ENCODE peak calls at places on chromosomes 13 and 19, in nine cellular contexts. P is tibial nerve, V is foreskin fibroblast, R is astrocyte of the cerebellum, T is epithelial cell of proximal tubule, D is uterus, I is neural progenitor cell, L is adrenal gland, N is PC-3. K is an unnamed sample.

GRCh38 chr19:47225746-47226425 is 5.1 kb downstream of the BBC3 start:
- DNase-seq in V (peak), P (peak), I (peak), N (peak), T (no peak), L (peak), D (peak), R (peak), K (no peak)

GRCh38 chr19:10141973-10142372 is 22.3 kb upstream of the EIF3G start:
- DNase-seq in N (no peak), V (no peak), D (no peak), R (no peak), I (no peak), T (no peak), L (no peak), P (no peak), K (no peak)

GRCh38 chr13:77896536-77896935 is 22.1 kb downstream of the EDNRB start:
- DNase-seq in L (peak), P (peak), D (peak), T (no peak), R (no peak), V (no peak), N (peak), I (no peak), K (no peak)

GRCh38 chr13:79901336-79901735 is 420.4 kb downstream of the NDFIP2 start:
- DNase-seq in P (no peak), V (peak), I (peak), T (no peak), L (no peak), D (no peak), N (no peak), R (no peak), K (no peak)

GRCh38 chr13:51584731-51585191 is 499 bp downstream of the WDFY2 start:
- DNase-seq in I (peak), R (no peak), V (peak), P (peak), N (peak), L (peak), T (no peak), D (no peak), K (no peak)

GRCh38 chr13:96036515-96036914 is 16.7 kb downstream of the UGGT2 start:
- DNase-seq in T (no peak), I (no peak), N (peak), V (no peak), P (no peak), L (no peak), D (no peak), R (no peak), K (no peak)

GRCh38 chr19:43362179-43362578 is 8.7 kb downstream of the CD177 start:
- DNase-seq in R (no peak), P (peak), N (no peak), V (peak), T (no peak), L (no peak), I (no peak), D (no peak), K (no peak)

GRCh38 chr19:6979341-6979740 is 41.9 kb downstream of the MBD3L2B start:
- DNase-seq in T (no peak), N (no peak), D (no peak), L (no peak), I (no peak), R (no peak), P (no peak), V (no peak), K (no peak)

GRCh38 chr19:38977445-38978314 is 2.1 kb upstream of the FBXO17 start:
- DNase-seq in I (no peak), V (peak), T (no peak), P (no peak), R (no peak), N (no peak), D (no peak), L (no peak), K (no peak)

GRCh38 chr19:34179066-34179465 is 6.8 kb downstream of the LSM14A start:
- DNase-seq in I (no peak), L (no peak), D (no peak), V (no peak), R (no peak), T (no peak), P (no peak), N (no peak), K (no peak)

GRCh38 chr19:35331551-35332214 is 2.7 kb downstream of the CD22 start:
- DNase-seq in N (no peak), T (no peak), I (no peak), V (no peak), P (no peak), R (no peak), L (no peak), D (no peak), K (no peak)

GRCh38 chr19:50311723-50312635 is 17.2 kb downstream of the KCNC3 start:
- DNase-seq in N (peak), P (no peak), D (no peak), I (peak), R (no peak), L (no peak), T (no peak), V (no peak), K (no peak)

GRCh38 chr19:50312967-50313811 is 16.0 kb downstream of the KCNC3 start:
- DNase-seq in I (no peak), V (no peak), N (no peak), D (no peak), L (no peak), P (no peak), R (no peak), T (no peak), K (no peak)

GRCh38 chr19:50308991-50309390 is 20.2 kb downstream of the KCNC3 start:
- DNase-seq in I (no peak), P (no peak), V (no peak), N (no peak), L (no peak), R (no peak), T (no peak), D (no peak), K (no peak)

GRCh38 chr19:50309396-50310125 is 19.6 kb downstream of the KCNC3 start:
- DNase-seq in P (no peak), R (no peak), T (no peak), N (no peak), L (no peak), D (no peak), I (no peak), V (no peak), K (no peak)

GRCh38 chr19:50310759-50311465 is 18.3 kb downstream of the KCNC3 start:
- DNase-seq in I (no peak), V (no peak), N (no peak), D (no peak), L (no peak), R (no peak), P (no peak), T (no peak), K (no peak)
- TF ChIP-seq CTCF in I (no peak), V (no peak), N (no peak), D (no peak), L (no peak), R (no peak), P (no peak), T (no peak), K (no peak)

DNA sequence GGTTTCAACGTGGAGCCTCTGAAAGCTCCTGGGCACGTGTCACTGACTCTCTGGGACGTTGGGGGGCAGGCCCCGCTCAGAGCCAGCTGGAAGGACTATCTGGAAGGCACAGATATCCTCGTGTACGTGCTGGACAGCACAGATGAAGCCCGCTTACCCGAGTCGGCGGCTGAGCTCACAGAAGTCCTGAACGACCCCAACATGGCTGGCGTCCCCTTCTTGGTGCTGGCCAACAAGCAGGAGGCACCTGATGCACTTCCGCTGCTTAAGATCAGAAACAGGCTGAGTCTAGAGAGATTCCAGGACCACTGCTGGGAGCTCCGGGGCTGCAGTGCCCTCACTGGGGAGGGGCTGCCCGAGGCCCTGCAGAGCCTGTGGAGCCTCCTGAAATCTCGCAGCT is 2.3 kb downstream of the ARL11 start:
- DNase-seq in N (no peak), V (no peak), I (no peak), P (no peak), R (no peak), D (no peak), L (no peak), T (no peak), K (no peak)
- H3K4me3 ChIP-seq in N (no peak), V (no peak), I (no peak), P (no peak), R (no peak), D (no peak), L (no peak), T (no peak), K (no peak)

GRCh38 chr19:51654783-51655182 is 8.2 kb upstream of the SIGLEC14 start:
- DNase-seq in R (no peak), V (no peak), D (no peak), L (no peak), T (no peak), N (no peak), P (no peak), I (no peak), K (no peak)
- TF ChIP-seq CTCF in R (no peak), V (no peak), D (no peak), L (no peak), T (no peak), N (no peak), P (no peak), I (no peak), K (no peak)

GRCh38 chr19:36837525-36837901 is 674 bp downstream of the ZNF790 start:
- DNase-seq in V (no peak), P (no peak), I (no peak), R (no peak), N (no peak), L (no peak), D (no peak), T (no peak), K (no peak)
- H3K4me3 ChIP-seq in V (peak), P (peak), I (peak), R (peak), N (peak), L (peak), D (peak), T (peak), K (peak)

GRCh38 chr19:52567921-52568320 is 2.2 kb upstream of the ZNF701 start:
- DNase-seq in V (no peak), P (no peak), R (no peak), T (no peak), L (no peak), D (no peak), N (no peak), I (no peak), K (no peak)
- TF ChIP-seq CTCF in V (no peak), P (no peak), R (no peak), T (no peak), L (no peak), D (no peak), N (no peak), I (no peak), K (no peak)

GRCh38 chr19:5915782-5916165 is 1.7 kb downstream of the CAPS start:
- DNase-seq in R (no peak), D (no peak), L (no peak), T (no peak), I (no peak), V (no peak), N (no peak), P (no peak), K (no peak)
- H3K4me3 ChIP-seq in R (no peak), D (no peak), L (no peak), T (no peak), I (no peak), V (no peak), N (peak), P (no peak), K (no peak)

GRCh38 chr19:19663292-19664120 is at the start of gene ATP13A1:
- DNase-seq in I (peak), L (peak), N (peak), T (peak), V (peak), P (peak), R (peak), D (peak), K (peak)
- TF ChIP-seq CTCF in I (peak), L (no peak), N (no peak), T (no peak), V (peak), P (no peak), R (peak), D (peak), K (peak)

DNA sequence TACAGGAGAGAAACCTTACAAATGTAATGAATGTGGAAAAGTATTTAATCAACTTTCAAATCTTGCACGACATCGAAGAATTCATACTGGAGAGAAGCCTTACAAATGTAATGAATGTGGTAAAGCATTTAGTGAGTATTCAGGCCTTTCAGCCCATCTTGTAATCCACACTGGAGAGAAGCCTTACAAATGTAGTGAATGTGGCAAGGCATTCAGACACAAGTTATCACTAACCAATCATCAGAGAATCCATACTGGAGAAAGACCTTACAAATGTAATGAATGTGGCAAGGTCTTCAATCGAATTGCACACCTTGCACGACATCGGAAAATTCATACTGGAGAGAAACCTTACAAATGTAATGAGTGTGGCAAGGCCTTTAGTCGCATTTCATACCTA is 13.6 kb upstream of the ZNF610 start:
- DNase-seq in N (no peak), P (no peak), R (no peak), L (no peak), D (no peak), T (no peak), I (no peak), V (no peak), K (no peak)
- H3K4me3 ChIP-seq in N (no peak), P (no peak), R (no peak), L (no peak), D (no peak), T (no peak), I (peak), V (no peak), K (no peak)

GRCh38 chr13:106083620-106084350 is 451.7 kb downstream of the EFNB2 start:
- DNase-seq in N (peak), L (no peak), P (no peak), R (no peak), T (peak), D (no peak), I (peak), V (peak), K (no peak)
- TF ChIP-seq CTCF in N (peak), L (no peak), P (no peak), R (peak), T (peak), D (peak), I (peak), V (peak), K (peak)

K was measured in AG04449.